ENCODE peak calls at places on chromosomes 11 and 22, in seven cellular contexts. L is kidney epithelial cell, H is heart left ventricle, O is lower leg skin, P is T-cell, V is cardiac muscle cell, D is tibial nerve. B is an unnamed sample.

GRCh38 chr11:92717240-92717639 is 252.2 kb upstream of the MTNR1B start:
- DNase-seq in L (no peak), H (no peak), O (no peak), P (no peak), V (no peak), D (no peak), B (no peak)

GRCh38 chr11:102225689-102226562 is 91.4 kb upstream of the BIRC3 start:
- DNase-seq in L (peak; percentile 87), H (no peak), O (no peak), P (no peak), V (peak; percentile 92), D (no peak), B (peak; percentile 61)

GRCh38 chr11:2612884-2613571 is 86.8 kb downstream of the KCNQ1OT1 start:
- DNase-seq in L (no peak), H (no peak), O (no peak), P (no peak), V (no peak), D (no peak), B (no peak)

GRCh38 chr22:49770454-49771265 is 57.0 kb downstream of the BRD1 start:
- DNase-seq in L (no peak), H (peak; percentile 58), O (no peak), P (no peak), V (no peak), D (no peak), B (no peak)

GRCh38 chr11:102346748-102347525 is at the start of gene BIRC2:
- DNase-seq in L (peak; percentile 53), H (peak; percentile 98), O (peak; percentile 92), P (peak; percentile 94), V (peak; percentile 95), D (peak; percentile 94), B (peak; percentile 96)

GRCh38 chr11:33899383-33900037 is 7.6 kb upstream of the LMO2 start:
- DNase-seq in L (peak; percentile 10), H (peak; percentile 75), O (peak; percentile 89), P (no peak), V (peak; percentile 93), D (peak; percentile 60), B (peak; percentile 85)

GRCh38 chr22:29979645-29980303 is 96.8 kb downstream of the MTMR3 start:
- DNase-seq in L (no peak), H (no peak), O (no peak), P (no peak), V (no peak), D (no peak), B (no peak)

GRCh38 chr22:17706451-17706900 is 67.8 kb downstream of the BID start:
- DNase-seq in L (peak; percentile 82), H (no peak), O (peak; percentile 66), P (no peak), V (peak; percentile 90), D (peak; percentile 26), B (peak; percentile 84)

GRCh38 chr11:72776844-72777754 is 16.7 kb downstream of the STARD10 start:
- DNase-seq in L (no peak), H (peak; percentile 75), O (no peak), P (no peak), V (no peak), D (no peak), B (peak; percentile 85)

GRCh38 chr11:57349491-57350274 is 11.5 kb downstream of the P2RX3 start:
- DNase-seq in L (peak; percentile 14), H (peak; percentile 89), O (no peak), P (peak; percentile 49), V (peak; percentile 59), D (peak; percentile 53), B (peak; percentile 82)

GRCh38 chr22:45155050-45155840 is 8.5 kb upstream of the NUP50 start:
- DNase-seq in L (no peak), H (no peak), O (no peak), P (no peak), V (peak; percentile 59), D (no peak), B (no peak)

GRCh38 chr22:39645532-39645931 is 75.0 kb downstream of the CACNA1I start:
- DNase-seq in L (no peak), H (no peak), O (no peak), P (no peak), V (no peak), D (no peak), B (no peak)

GRCh38 chr11:35253237-35253636 is 114.3 kb downstream of the CD44 start:
- DNase-seq in L (no peak), H (no peak), O (no peak), P (no peak), V (no peak), D (no peak), B (no peak)

GRCh38 chr22:49462291-49462690 is 365.4 kb downstream of the BRD1 start:
- DNase-seq in L (no peak), H (no peak), O (no peak), P (no peak), V (no peak), D (no peak), B (no peak)

GRCh38 chr11:84687433-84687832 is 939.7 kb downstream of the DLG2 start:
- DNase-seq in L (no peak), H (no peak), O (no peak), P (no peak), V (no peak), D (no peak), B (no peak)

GRCh38 chr11:69862797-69863543 is 43.8 kb upstream of the FGF3 start:
- DNase-seq in L (no peak), H (no peak), O (no peak), P (no peak), V (no peak), D (no peak), B (peak; percentile 35)

GRCh38 chr11:117835576-117835975 is 11.0 kb upstream of the FXYD2 start:
- DNase-seq in L (no peak), H (no peak), O (no peak), P (no peak), V (no peak), D (no peak), B (no peak)

GRCh38 chr11:119727523-119728081 is 1.4 kb downstream of the NECTIN1 start:
- DNase-seq in L (no peak), H (peak; percentile 68), O (no peak), P (peak; percentile 20), V (no peak), D (no peak), B (peak; percentile 71)

GRCh38 chr11:80155412-80156017 is 714.7 kb upstream of the TENM4 start:
- DNase-seq in L (no peak), H (no peak), O (no peak), P (no peak), V (peak; percentile 21), D (no peak), B (no peak)

B was measured in islet precursor cell.